ENCODE peak calls at places on chromosomes 5 and 9, in six cellular contexts. P is neuronal stem cell, B is IMR-90, Q is H1, R is mesenchymal stem cell, J is H9. U is an unnamed sample.

GRCh38 chr9:115520626-115521025 is 402.7 kb upstream of the TNC start:
- DNase-seq in P (no peak), B (no peak), Q (no peak), R (no peak), J (no peak), U (no peak)

GRCh38 chr5:115735108-115735998 is 81.1 kb downstream of the CDO1 start:
- DNase-seq in P (peak; percentile 8), B (no peak), Q (no peak), R (no peak), J (no peak), U (no peak)

GRCh38 chr5:10479226-10479721 is 37.6 kb downstream of the ROPN1L start:
- DNase-seq in P (no peak), B (peak; percentile 82), Q (no peak), R (peak; percentile 74), J (no peak), U (peak; percentile 74)

GRCh38 chr5:40171971-40172370 is 507.7 kb upstream of the PTGER4 start:
- DNase-seq in P (no peak), B (peak; percentile 81), Q (no peak), R (peak; percentile 32), J (no peak), U (no peak)

GRCh38 chr5:128895122-128895521 is 70.2 kb upstream of the SLC27A6 start:
- DNase-seq in P (no peak), B (no peak), Q (no peak), R (no peak), J (no peak), U (no peak)

GRCh38 chr5:88235346-88235745 is 33.3 kb downstream of the TMEM161B start:
- DNase-seq in P (no peak), B (no peak), Q (no peak), R (no peak), J (no peak), U (peak; percentile 76)

GRCh38 chr9:33250458-33250995 is 10.6 kb downstream of the SPINK4 start:
- DNase-seq in P (no peak), B (peak; percentile 85), Q (no peak), R (peak; percentile 60), J (no peak), U (no peak)

GRCh38 chr5:173759696-173760095 is 128.5 kb upstream of the CPEB4 start:
- DNase-seq in P (no peak), B (no peak), Q (no peak), R (no peak), J (no peak), U (no peak)

GRCh38 chr9:113614843-113615648 is 151.5 kb downstream of the RGS3 start:
- DNase-seq in P (no peak), B (peak; percentile 74), Q (no peak), R (peak; percentile 65), J (peak; percentile 25), U (no peak)

GRCh38 chr5:60700347-60700815 is 415 bp upstream of the DEPDC1B start:
- DNase-seq in P (no peak), B (no peak), Q (no peak), R (no peak), J (no peak), U (no peak)

GRCh38 chr5:125245216-125245615 is 498.8 kb upstream of the ZNF608 start:
- DNase-seq in P (no peak), B (no peak), Q (no peak), R (no peak), J (no peak), U (no peak)
- H2BK15ac ChIP-seq in P (no peak overlapping the region), B (no peak overlapping the region), Q (peak overlapping the region; percentile 46), R (peak overlapping the region; percentile 26), J (no peak overlapping the region), U (no peak overlapping the region)

GRCh38 chr9:129479217-129480011 is 141.5 kb downstream of the C9orf50 start:
- DNase-seq in P (no peak), B (no peak), Q (no peak), R (no peak), J (no peak), U (no peak)
- H2BK120ac ChIP-seq in P (no peak overlapping the region), B (peak overlapping the region; percentile 73), Q (no peak overlapping the region), R (no peak overlapping the region), J (no peak overlapping the region), U (no peak overlapping the region)

DNA sequence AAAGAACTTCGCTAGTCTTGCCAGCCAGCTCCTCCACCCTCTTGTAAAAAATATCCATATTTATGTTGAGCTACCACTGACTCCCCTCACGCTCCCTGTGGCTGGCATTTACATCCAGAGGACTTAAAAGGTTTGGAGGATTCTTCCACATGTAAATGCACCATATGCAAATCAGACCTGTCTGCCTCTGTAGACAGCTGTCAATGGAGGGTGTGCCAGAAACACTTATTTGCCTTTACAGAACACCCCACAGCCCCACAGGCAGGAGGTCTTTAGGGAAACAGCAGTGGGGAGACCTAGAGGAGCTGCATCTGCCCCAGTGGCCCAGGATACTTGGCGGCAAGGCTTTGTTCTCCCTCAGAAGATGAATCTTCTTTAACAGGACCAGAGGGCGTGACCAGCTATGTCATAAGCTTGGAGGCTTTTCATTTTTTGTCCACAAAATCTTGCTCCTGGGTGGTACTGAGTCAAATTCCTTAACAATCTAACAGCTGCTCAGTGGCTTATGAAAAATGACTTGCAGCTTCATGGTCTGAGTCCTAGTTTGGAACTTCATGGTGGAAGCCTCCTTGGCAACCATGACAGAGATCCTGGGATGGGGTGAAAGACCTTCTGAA is 535.8 kb downstream of the EBF1 start:
- DNase-seq in P (no peak), B (no peak), Q (no peak), R (no peak), J (no peak), U (no peak)
- H2BK15ac ChIP-seq in P (no peak overlapping the region), B (no peak overlapping the region), Q (no peak overlapping the region), R (no peak overlapping the region), J (no peak overlapping the region), U (no peak overlapping the region)

GRCh38 chr5:168579206-168579986 is at the start of gene PANK3:
- DNase-seq in P (peak; percentile 97), B (peak; percentile 99), Q (peak; percentile 99), R (peak; percentile 99), J (peak; percentile 100), U (peak; percentile 100)
- H2BK120ac ChIP-seq in P (no peak within 1 kb of the TSS), B (peak within 1 kb of the TSS; percentile 71), Q (peak within 1 kb of the TSS; percentile 0), R (peak within 1 kb of the TSS; percentile 95), J (no peak within 1 kb of the TSS), U (peak within 1 kb of the TSS; percentile 88)

DNA sequence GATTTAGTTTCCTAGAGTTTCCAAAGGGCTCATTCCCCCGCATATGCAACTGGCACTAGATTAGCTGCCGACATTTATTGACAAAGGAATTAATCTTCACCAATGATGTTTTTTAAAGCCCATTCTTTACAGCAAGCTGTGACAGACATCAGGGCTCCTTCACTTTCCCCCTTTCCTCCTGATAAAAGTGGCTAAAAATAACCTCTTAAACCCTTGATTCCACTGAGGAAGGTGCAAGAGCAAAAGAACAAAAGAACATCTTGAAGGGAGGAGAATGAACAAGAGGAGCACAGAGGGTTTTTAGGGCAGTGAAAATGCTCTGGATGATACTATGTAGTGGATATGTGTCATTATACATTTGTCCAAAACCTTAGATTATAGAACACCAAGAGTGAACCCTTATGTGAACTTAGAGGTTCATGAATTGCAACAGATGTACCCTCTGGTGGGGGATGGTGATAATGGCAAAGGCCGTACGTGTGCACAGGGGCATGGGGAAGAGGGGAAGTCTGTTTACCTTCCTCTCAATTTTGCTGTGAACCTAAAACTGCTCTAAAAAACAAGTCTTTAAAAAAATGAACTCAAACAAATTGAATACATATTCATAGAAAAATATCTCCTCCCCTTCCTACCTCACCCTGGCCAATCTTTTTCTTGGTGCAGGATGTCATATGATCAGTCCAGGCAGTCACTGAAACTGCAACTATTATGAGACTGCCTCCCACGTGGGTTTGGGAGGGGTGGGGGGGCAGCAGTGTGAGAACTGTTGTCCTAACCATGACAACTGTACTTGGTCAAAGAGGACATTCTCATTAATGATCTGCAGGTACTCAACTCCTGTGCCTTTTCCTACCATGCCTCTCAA is 83.0 kb downstream of the MARCHF3 start:
- DNase-seq in P (no peak), B (no peak), Q (no peak), R (no peak), J (no peak), U (peak; percentile 35)
- H2BK15ac ChIP-seq in P (no peak overlapping the region), B (no peak overlapping the region), Q (no peak overlapping the region), R (no peak overlapping the region), J (no peak overlapping the region), U (no peak overlapping the region)

GRCh38 chr9:133457748-133458147 is 2.0 kb upstream of the CACFD1 start:
- DNase-seq in P (no peak), B (no peak), Q (no peak), R (no peak), J (no peak), U (no peak)

GRCh38 chr9:133460405-133461175 is 812 bp downstream of the CACFD1 start:
- DNase-seq in P (peak; percentile 49), B (no peak), Q (no peak), R (peak; percentile 50), J (peak; percentile 82), U (peak; percentile 74)

GRCh38 chr9:133461975-133462374 is 2.2 kb downstream of the CACFD1 start:
- DNase-seq in P (no peak), B (no peak), Q (no peak), R (no peak), J (no peak), U (no peak)

GRCh38 chr9:133458643-133459312 is 1.0 kb upstream of the CACFD1 start:
- DNase-seq in P (no peak), B (no peak), Q (no peak), R (no peak), J (no peak), U (peak; percentile 24)

DNA sequence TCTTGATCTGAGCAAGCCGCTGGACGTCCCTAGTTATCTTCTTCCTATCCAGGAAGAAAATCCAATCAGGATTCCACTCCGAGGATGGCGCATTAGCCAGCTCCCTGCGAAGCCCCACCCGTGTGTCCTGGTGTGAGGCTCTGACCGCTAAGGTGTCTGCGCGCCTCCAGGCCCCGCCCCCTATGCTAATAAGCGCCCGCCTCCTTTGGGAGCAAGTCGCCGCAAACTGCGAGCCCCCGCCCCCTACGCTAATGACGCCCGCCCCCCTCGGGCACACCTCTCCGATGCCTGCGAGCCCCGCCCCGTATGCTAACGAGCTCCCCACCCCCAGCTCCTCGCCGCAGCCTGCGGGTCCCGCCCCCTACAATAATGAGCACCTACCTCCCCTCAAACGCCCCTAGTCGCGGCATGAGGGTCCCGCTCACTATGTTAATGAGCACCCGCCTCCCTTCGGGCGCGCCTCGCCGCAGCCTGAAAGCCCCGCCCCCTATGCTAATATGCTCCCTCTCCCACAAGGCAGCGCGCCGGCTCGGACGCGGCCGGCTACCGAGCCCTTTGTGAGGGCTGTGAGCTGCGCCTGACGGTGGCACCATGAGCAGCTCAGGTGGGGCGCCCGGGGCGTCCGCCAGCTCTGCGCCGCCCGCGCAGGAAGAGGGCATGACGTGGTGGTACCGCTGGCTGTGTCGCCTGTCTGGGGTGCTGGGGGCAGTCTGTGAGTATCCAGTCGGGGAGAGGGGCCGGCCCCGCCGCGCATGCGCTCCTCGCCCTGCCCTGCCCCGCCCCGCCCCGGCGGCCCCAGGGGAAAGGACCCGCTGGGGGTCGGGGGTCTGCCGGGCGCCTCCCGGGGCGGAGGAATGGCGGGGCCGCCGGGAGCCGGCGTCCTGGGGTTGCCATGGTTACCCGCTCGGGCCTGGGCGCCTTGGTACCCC is at the start of gene CACFD1:
- DNase-seq in P (peak; percentile 98), B (peak; percentile 81), Q (peak; percentile 95), R (peak; percentile 95), J (peak; percentile 98), U (peak; percentile 99)
- H2BK120ac ChIP-seq in P (peak within 1 kb of the TSS; percentile 91), B (peak within 1 kb of the TSS; percentile 77), Q (no peak within 1 kb of the TSS), R (peak within 1 kb of the TSS; percentile 64), J (no peak within 1 kb of the TSS), U (no peak within 1 kb of the TSS)

DNA sequence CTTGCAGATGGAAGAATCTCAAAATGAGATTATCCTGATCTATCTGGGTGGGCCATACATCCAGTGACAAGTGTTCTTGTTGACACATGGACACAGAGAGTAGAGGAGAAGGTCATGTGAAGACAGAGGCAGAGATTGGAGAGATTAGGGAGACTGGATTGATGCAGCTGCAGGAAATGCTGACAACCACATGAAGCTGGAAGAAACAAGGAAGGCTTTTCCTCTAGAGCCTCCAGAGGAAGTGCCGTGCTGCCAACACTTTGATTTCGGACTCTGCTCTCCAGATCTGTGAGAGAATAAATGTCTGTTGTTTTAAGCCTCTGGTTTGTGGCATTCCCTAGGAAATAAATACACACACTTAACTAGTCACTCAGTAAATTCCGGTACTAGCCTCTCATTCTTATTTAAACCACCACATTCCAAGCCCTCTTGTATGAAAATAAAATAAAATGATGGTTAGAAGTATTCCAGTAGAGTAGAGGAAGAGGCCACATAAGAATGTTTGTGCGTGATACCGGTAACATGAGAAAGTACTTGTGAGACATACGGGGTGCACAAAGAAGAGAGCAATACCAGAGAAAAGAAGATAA is 110.9 kb upstream of the DMAC1 start:
- DNase-seq in P (no peak), B (no peak), Q (no peak), R (no peak), J (no peak), U (peak; percentile 10)
- H2BK15ac ChIP-seq in P (no peak overlapping the region), B (no peak overlapping the region), Q (no peak overlapping the region), R (no peak overlapping the region), J (no peak overlapping the region), U (no peak overlapping the region)